ENCODE peak calls at places on chromosome 18, in seven cellular contexts. F, X, L, U, T, G and O are unnamed samples.

GRCh38 chr18:3209859-3210569 is 9.8 kb downstream of the MYOM1 start:
- DNase-seq in G (no peak), T (no peak), F (no peak), U (no peak), X (no peak), L (no peak), O (no peak)

GRCh38 chr18:9732031-9732430 is 23.9 kb downstream of the RAB31 start:
- DNase-seq in T (no peak), G (no peak), U (no peak), F (no peak), X (peak), L (no peak), O (no peak)

GRCh38 chr18:4125246-4125938 is 329.7 kb downstream of the DLGAP1 start:
- DNase-seq in L (no peak), X (no peak), U (no peak), G (peak), F (no peak), T (peak), O (no peak)

GRCh38 chr18:12041561-12041960 is 52.1 kb upstream of the ANKRD62 start:
- DNase-seq in F (no peak), T (peak), U (peak), L (no peak), X (no peak), G (peak), O (no peak)

GRCh38 chr18:51726614-51727013 is 529.1 kb upstream of the MEX3C start:
- DNase-seq in F (no peak), X (no peak), U (no peak), T (no peak), L (no peak), G (no peak), O (no peak)

GRCh38 chr18:49168970-49169619 is 218.3 kb upstream of the SMAD7 start:
- DNase-seq in L (peak), G (no peak), T (no peak), F (no peak), U (no peak), X (no peak), O (no peak)

GRCh38 chr18:74310411-74310810 is 5.2 kb upstream of the C18orf63 start:
- DNase-seq in F (no peak), X (no peak), G (peak), T (peak), U (no peak), L (no peak), O (no peak)

GRCh38 chr18:3447035-3447894 is 2.7 kb upstream of the TGIF1 start:
- DNase-seq in G (peak), X (peak), F (no peak), L (peak), U (no peak), T (peak), O (peak)

GRCh38 chr18:8904316-8904715 is 198.2 kb upstream of the NDUFV2 start:
- DNase-seq in T (no peak), X (no peak), U (no peak), G (no peak), L (no peak), F (no peak), O (no peak)

GRCh38 chr18:77668219-77668618 is 418.6 kb downstream of the GALR1 start:
- DNase-seq in U (no peak), F (no peak), T (no peak), G (no peak), L (no peak), X (no peak), O (no peak)

GRCh38 chr18:59229191-59229590 is 9.2 kb downstream of the GRP start:
- DNase-seq in X (no peak), F (no peak), T (no peak), L (no peak), U (no peak), G (no peak), O (no peak)

GRCh38 chr18:3456686-3457069 is 6.7 kb downstream of the TGIF1 start:
- DNase-seq in G (peak), X (no peak), U (no peak), T (no peak), L (no peak), F (no peak), O (no peak)

GRCh38 chr18:48728204-48728833 is 189.5 kb downstream of the CTIF start:
- DNase-seq in L (no peak), U (peak), F (no peak), X (no peak), T (peak), G (peak), O (no peak)

GRCh38 chr18:51212606-51213005 is 15.1 kb upstream of the MEX3C start:
- DNase-seq in T (no peak), U (no peak), G (no peak), X (no peak), L (no peak), F (no peak), O (no peak)

GRCh38 chr18:48036191-48036590 is 105.7 kb upstream of the SMAD2 start:
- DNase-seq in G (no peak), X (peak), L (no peak), F (no peak), T (peak), U (no peak), O (no peak)

GRCh38 chr18:62977512-62977911 is 262.2 kb downstream of the PHLPP1 start:
- DNase-seq in G (no peak), U (no peak), X (no peak), F (no peak), T (no peak), L (no peak), O (no peak)

GRCh38 chr18:27447530-27447929 is 262.4 kb upstream of the CHST9 start:
- DNase-seq in U (no peak), F (no peak), L (no peak), T (no peak), G (no peak), X (no peak), O (no peak)

GRCh38 chr18:74790451-74790850 is 192.8 kb downstream of the ZNF407 start:
- DNase-seq in G (no peak), X (no peak), T (no peak), U (no peak), L (no peak), F (no peak), O (no peak)

GRCh38 chr18:44696892-44697291 is 16.2 kb downstream of the SETBP1 start:
- DNase-seq in T (peak), U (no peak), L (peak), X (no peak), F (no peak), G (no peak), O (no peak)

GRCh38 chr18:51110073-51110797 is 80.2 kb downstream of the SMAD4 start:
- DNase-seq in X (peak), T (peak), G (peak), U (no peak), L (peak), F (peak), O (peak)

GRCh38 chr18:75337348-75337747 is 90.2 kb downstream of the SMIM21 start:
- DNase-seq in U (no peak), X (no peak), T (no peak), L (no peak), G (no peak), F (no peak), O (no peak)

GRCh38 chr18:75003764-75004690 is 204.9 kb downstream of the PTGR3 start:
- DNase-seq in L (no peak), G (no peak), T (no peak), X (no peak), F (no peak), U (no peak), O (no peak)

GRCh38 chr18:50313031-50313607 is 25.6 kb upstream of the CXXC1 start:
- DNase-seq in L (no peak), U (no peak), X (no peak), F (no peak), T (no peak), G (no peak), O (no peak)

GRCh38 chr18:12838178-12838634 is 45.8 kb downstream of the PTPN2 start:
- DNase-seq in X (no peak), U (peak), T (peak), L (peak), F (peak), G (peak), O (no peak)

GRCh38 chr18:11689031-11689971 is at the start of gene GNAL:
- DNase-seq in G (peak), L (peak), X (peak), U (peak), F (peak), T (peak), O (peak)

GRCh38 chr18:31450409-31450808 is 2.9 kb downstream of the DSG3 start:
- DNase-seq in F (no peak), U (no peak), L (no peak), X (no peak), G (no peak), T (peak), O (no peak)

GRCh38 chr18:49865401-49865800 is 52.1 kb upstream of the ACAA2 start:
- DNase-seq in X (no peak), G (no peak), F (no peak), U (no peak), T (no peak), L (peak), O (no peak)

GRCh38 chr18:62812242-62812641 is 96.9 kb downstream of the PHLPP1 start:
- DNase-seq in L (no peak), T (peak), U (no peak), X (no peak), G (no peak), F (no peak), O (no peak)

GRCh38 chr18:23265691-23266399 is 130.6 kb downstream of the CABLES1 start:
- DNase-seq in F (no peak), G (no peak), X (no peak), U (no peak), L (no peak), T (no peak), O (no peak)

GRCh38 chr18:11995445-11996189 is 14.3 kb downstream of the IMPA2 start:
- DNase-seq in G (peak), L (peak), F (peak), T (peak), U (peak), X (peak), O (peak)

GRCh38 chr18:45106331-45106774 is 425.7 kb downstream of the SETBP1 start:
- DNase-seq in G (peak), T (peak), X (no peak), F (no peak), L (peak), U (no peak), O (no peak)

GRCh38 chr18:44466997-44467396 is 213.7 kb upstream of the SETBP1 start:
- DNase-seq in T (no peak), F (no peak), G (no peak), U (no peak), L (no peak), X (no peak), O (no peak)

GRCh38 chr18:45505497-45506206 is 109.6 kb upstream of the SLC14A2 start:
- DNase-seq in U (peak), L (no peak), X (no peak), T (peak), G (peak), F (no peak), O (no peak)

GRCh38 chr18:76405761-76406356 is 89.2 kb downstream of the ZNF516 start:
- DNase-seq in L (peak), T (peak), U (no peak), X (no peak), F (peak), G (no peak), O (peak)

GRCh38 chr18:25005602-25006375 is 346.2 kb downstream of the ZNF521 start:
- DNase-seq in L (no peak), U (peak), F (no peak), T (peak), X (no peak), G (peak), O (no peak)

GRCh38 chr18:24659837-24660720 is 199.6 kb downstream of the HRH4 start:
- DNase-seq in F (no peak), X (peak), T (no peak), U (no peak), L (peak), G (no peak), O (no peak)

GRCh38 chr18:35777042-35777441 is 195.4 kb upstream of the RMP24 start:
- DNase-seq in F (no peak), G (no peak), T (no peak), X (no peak), L (no peak), U (no peak), O (no peak)
- TF ChIP-seq CTCF in F (no peak), G (no peak), T (no peak), X (no peak), L (no peak), U (no peak), O (no peak)

DNA sequence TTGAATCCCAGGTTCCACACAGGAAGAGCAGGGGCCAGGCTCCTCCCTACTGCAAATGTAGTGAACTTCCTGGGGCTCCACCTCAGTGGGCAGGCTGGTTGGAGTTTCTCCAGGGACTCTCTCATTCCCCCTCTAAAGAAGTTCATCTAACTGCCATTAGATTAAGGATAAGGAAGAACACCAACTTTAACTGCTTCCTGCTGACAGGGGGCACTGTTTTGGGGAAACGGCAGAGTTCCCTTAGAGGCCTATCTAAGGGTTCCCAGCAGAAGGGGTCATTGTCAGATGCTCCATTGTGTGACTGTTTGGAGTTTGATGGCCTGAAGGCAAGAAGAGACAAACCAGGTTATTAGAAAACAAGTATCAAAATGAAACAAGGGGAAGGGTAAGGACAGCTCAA is 2159.7 kb upstream of the PIK3C3 start:
- DNase-seq in X (no peak), U (no peak), L (no peak), G (no peak), T (no peak), F (no peak), O (no peak)
- TF ChIP-seq CTCF in X (no peak), U (no peak), L (no peak), G (peak), T (no peak), F (no peak), O (no peak)

DNA sequence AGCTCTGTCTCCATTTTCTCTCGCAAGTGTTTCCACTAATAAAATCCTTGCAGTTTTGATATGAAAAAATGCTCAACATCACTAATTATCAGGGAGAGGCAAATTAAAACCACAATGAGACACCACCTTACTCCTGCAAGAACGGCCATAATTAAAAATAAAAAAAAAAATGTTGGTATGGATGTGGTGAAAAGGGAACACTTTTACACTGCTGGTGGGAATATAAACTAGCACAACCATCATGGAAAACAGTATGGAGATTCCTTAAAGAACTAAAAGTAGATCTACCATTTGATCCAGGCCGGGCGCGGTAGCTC is 49.8 kb upstream of the GREB1L start:
- DNase-seq in T (no peak), U (no peak), G (no peak), X (no peak), L (no peak), F (no peak), O (no peak)
- TF ChIP-seq CTCF in T (no peak), U (no peak), G (no peak), X (no peak), L (no peak), F (no peak), O (no peak)

GRCh38 chr18:69944434-69944833 is 3.2 kb downstream of the CD226 start:
- DNase-seq in F (no peak), L (no peak), G (no peak), X (no peak), T (no peak), U (no peak), O (no peak)

GRCh38 chr18:69941183-69941582 is 6.5 kb downstream of the CD226 start:
- DNase-seq in X (no peak), G (no peak), T (no peak), F (no peak), U (no peak), L (no peak), O (no peak)

GRCh38 chr18:69946608-69947155 is 991 bp downstream of the CD226 start:
- DNase-seq in F (no peak), L (no peak), T (no peak), G (no peak), X (no peak), U (no peak), O (no peak)

GRCh38 chr18:69945220-69946114 is 2.2 kb downstream of the CD226 start:
- DNase-seq in T (no peak), L (no peak), U (no peak), F (no peak), X (no peak), G (no peak), O (no peak)

GRCh38 chr18:69943021-69943420 is 4.7 kb downstream of the CD226 start:
- DNase-seq in T (no peak), L (no peak), G (no peak), U (no peak), X (no peak), F (no peak), O (no peak)
- TF ChIP-seq CTCF in T (no peak), L (no peak), G (peak), U (no peak), X (no peak), F (no peak), O (no peak)

DNA sequence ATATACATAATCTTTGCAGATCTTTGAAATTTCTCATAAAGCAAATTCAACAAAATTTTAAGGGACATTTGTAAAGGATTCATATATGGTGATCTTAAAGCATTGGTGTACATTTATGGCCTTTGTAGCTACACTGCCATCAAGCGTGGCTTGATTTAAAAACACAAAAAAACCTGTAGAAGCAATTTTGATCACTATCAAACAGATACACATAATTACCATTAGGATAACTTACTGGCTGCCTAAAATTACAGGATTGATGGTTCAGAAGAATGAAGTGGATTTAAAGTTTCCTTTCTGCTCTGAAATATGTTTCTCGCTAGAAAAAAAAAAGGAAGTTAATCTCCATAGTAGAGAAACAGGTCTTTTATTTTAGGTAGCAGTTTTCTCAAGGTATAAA is 31.4 kb downstream of the MAPRE2 start:
- DNase-seq in L (no peak), G (no peak), X (no peak), F (no peak), U (no peak), T (no peak), O (no peak)
- TF ChIP-seq CTCF in L (no peak), G (no peak), X (no peak), F (no peak), U (no peak), T (no peak), O (no peak)

GRCh38 chr18:7566587-7567486 is at the start of gene PTPRM:
- DNase-seq in F (peak), L (peak), T (peak), U (peak), G (peak), X (peak), O (peak)

GRCh38 chr18:7566244-7566586 is 901 bp upstream of the PTPRM start:
- DNase-seq in L (no peak), F (no peak), X (no peak), U (no peak), G (peak), T (peak), O (no peak)

GRCh38 chr18:7567487-7568425 is 640 bp downstream of the PTPRM start:
- DNase-seq in X (peak), U (no peak), F (no peak), G (peak), L (peak), T (peak), O (peak)

GRCh38 chr18:7565677-7566076 is 1.4 kb upstream of the PTPRM start:
- DNase-seq in X (no peak), G (no peak), U (no peak), T (no peak), L (no peak), F (no peak), O (no peak)

DNA sequence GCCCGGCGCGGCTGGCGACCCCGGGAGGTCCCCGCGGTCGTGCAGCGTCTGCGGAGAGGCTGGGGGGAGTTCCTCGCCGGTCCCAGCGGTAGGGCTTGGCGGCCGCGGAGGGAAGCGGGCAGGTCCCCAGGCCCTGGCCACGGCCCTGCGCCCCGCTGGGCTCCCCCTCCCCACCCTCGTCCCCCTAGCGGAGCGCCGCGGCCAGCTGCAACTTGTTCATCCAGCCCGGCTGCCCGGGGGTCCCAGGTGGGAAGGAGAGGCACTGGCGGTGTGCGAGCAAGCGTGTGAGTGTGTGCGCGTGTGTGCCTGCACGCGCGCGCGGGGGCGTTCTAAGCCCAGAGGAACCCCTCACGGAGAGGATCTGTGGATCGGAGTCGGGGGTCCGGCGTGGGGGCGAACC is 1.3 kb downstream of the PTPRM start:
- DNase-seq in T (peak), G (peak), X (no peak), F (peak), U (no peak), L (peak), O (peak)
- TF ChIP-seq CTCF in T (no peak), G (peak), X (peak), F (no peak), U (peak), L (no peak), O (peak)

GRCh38 chr18:53541924-53542323 is 682.5 kb downstream of the MBD2 start:
- DNase-seq in U (no peak), T (no peak), X (no peak), L (no peak), G (no peak), F (no peak), O (no peak)
- TF ChIP-seq CTCF in U (no peak), T (no peak), X (no peak), L (no peak), G (no peak), F (no peak), O (no peak)

GRCh38 chr18:21741511-21742322 is 1.1 kb downstream of the MIB1 start:
- DNase-seq in T (peak), X (no peak), U (no peak), F (no peak), G (peak), L (peak), O (peak)
- TF ChIP-seq CTCF in T (no peak), X (no peak), U (no peak), F (no peak), G (peak), L (no peak), O (no peak)